ENCODE peak calls at places on chromosomes 4 and X, in nine cellular contexts. E is EL, B is activated T-helper 1 cell treated with Interleukin-2 at 50 U/mL for 16 hours, H is left lung, F is NCI-H1105, Y is Daoy, X is M059J, N is nucleus accumbens, Q is substantia nigra. K is an unnamed sample.

GRCh38 chrX:8868906-8869305 is 67.7 kb upstream of the FAM9A start:
- DNase-seq in Y (no peak), X (peak), B (no peak), N (no peak), H (no peak), E (peak), F (no peak), Q (no peak), K (no peak)

GRCh38 chr4:96108146-96108545 is 268.3 kb downstream of the PDHA2 start:
- DNase-seq in Q (no peak), E (no peak), X (no peak), B (no peak), H (no peak), F (no peak), Y (no peak), N (no peak), K (no peak)

GRCh38 chrX:65697915-65698796 is 30.7 kb downstream of the MSN start:
- DNase-seq in H (peak), Y (peak), N (no peak), X (peak), Q (no peak), B (peak), E (peak), F (no peak), K (no peak)

GRCh38 chrX:40108084-40108958 is 10.6 kb upstream of the BCOR start:
- DNase-seq in X (peak), F (peak), Y (peak), H (peak), N (no peak), Q (no peak), B (no peak), E (no peak), K (peak)

GRCh38 chrX:42027367-42028025 is 104.1 kb upstream of the CASK start:
- DNase-seq in B (no peak), N (no peak), F (no peak), X (no peak), H (no peak), Q (no peak), Y (no peak), E (no peak), K (no peak)

GRCh38 chr4:108592674-108592986 is 27.7 kb upstream of the RPL34 start:
- DNase-seq in Q (no peak), N (no peak), X (no peak), F (no peak), Y (no peak), E (no peak), B (no peak), H (no peak), K (no peak)

GRCh38 chr4:2243682-2244380 is 1.9 kb upstream of the HAUS3 start:
- DNase-seq in F (no peak), Q (no peak), H (peak), N (no peak), Y (peak), E (peak), X (peak), B (no peak), K (no peak)

GRCh38 chr4:39320381-39321115 is 45.6 kb downstream of the RFC1 start:
- DNase-seq in X (peak), Q (no peak), Y (no peak), F (no peak), B (no peak), H (no peak), E (peak), N (no peak), K (no peak)

GRCh38 chr4:154234576-154234975 is 257.0 kb downstream of the DCHS2 start:
- DNase-seq in Q (no peak), E (no peak), Y (no peak), N (no peak), F (no peak), X (no peak), H (no peak), B (no peak), K (no peak)

GRCh38 chrX:139932077-139932900 is 564 bp downstream of the ATP11C start:
- DNase-seq in B (peak), X (peak), Y (peak), F (peak), E (peak), Q (peak), H (peak), N (peak), K (peak)

GRCh38 chr4:158949094-158949493 is 153.8 kb upstream of the RAPGEF2 start:
- DNase-seq in F (no peak), H (no peak), E (peak), B (no peak), Y (peak), Q (no peak), X (peak), N (no peak), K (no peak)

GRCh38 chr4:629916-630641 is 4.7 kb downstream of the PDE6B start:
- DNase-seq in Y (no peak), H (peak), Q (no peak), X (no peak), E (no peak), F (no peak), N (no peak), B (no peak), K (no peak)

GRCh38 chrX:9953396-9953795 is 13.8 kb upstream of the CLDN34 start:
- DNase-seq in B (no peak), E (no peak), X (no peak), N (no peak), H (no peak), F (no peak), Y (no peak), Q (no peak), K (no peak)

GRCh38 chr4:183140911-183141320 is 41.9 kb downstream of the WWC2 start:
- DNase-seq in B (no peak), Q (no peak), N (no peak), E (peak), H (no peak), Y (peak), F (no peak), X (peak), K (no peak)

GRCh38 chr4:6372649-6373525 is 99.5 kb downstream of the PPP2R2C start:
- DNase-seq in Q (no peak), H (peak), B (no peak), E (peak), X (peak), N (no peak), Y (peak), F (peak), K (peak)

GRCh38 chrX:151359341-151359740 is 37.7 kb upstream of the VMA21 start:
- DNase-seq in B (no peak), Y (no peak), Q (no peak), E (no peak), H (no peak), F (no peak), N (no peak), X (no peak), K (no peak)

GRCh38 chrX:85111347-85111746 is 107.7 kb downstream of the APOOL start:
- DNase-seq in X (peak), B (no peak), N (no peak), Y (no peak), F (no peak), E (peak), Q (no peak), H (no peak), K (no peak)

GRCh38 chr4:144313370-144313769 is 172.9 kb upstream of the GYPA start:
- DNase-seq in F (no peak), H (no peak), X (no peak), Y (no peak), N (no peak), E (no peak), Q (no peak), B (no peak), K (no peak)

GRCh38 chr4:76003620-76004019 is 3.7 kb downstream of the CXCL9 start:
- DNase-seq in E (no peak), H (no peak), B (no peak), X (no peak), Y (no peak), Q (no peak), F (no peak), N (no peak), K (no peak)

GRCh38 chr4:183517781-183518180 is 12.9 kb downstream of the ING2 start:
- DNase-seq in Y (no peak), N (no peak), X (no peak), H (no peak), E (no peak), B (no peak), F (no peak), Q (no peak), K (no peak)

GRCh38 chrX:55480390-55481062 is 9.1 kb downstream of the USP51 start:
- DNase-seq in F (no peak), Y (no peak), H (no peak), Q (no peak), E (no peak), X (no peak), N (no peak), B (no peak), K (no peak)

GRCh38 chrX:68574240-68574639 is 73.2 kb upstream of the STARD8 start:
- DNase-seq in Q (no peak), X (no peak), H (no peak), E (no peak), Y (no peak), F (no peak), N (no peak), B (no peak), K (no peak)

GRCh38 chr4:148442830-148443549 is 776 bp upstream of the NR3C2 start:
- DNase-seq in N (peak), Q (no peak), B (no peak), H (no peak), X (no peak), E (peak), Y (peak), F (no peak), K (no peak)

GRCh38 chr4:130563185-130563890 is 1467.4 kb downstream of the C4orf33 start:
- DNase-seq in B (no peak), X (peak), N (peak), F (no peak), H (peak), Y (peak), E (peak), Q (no peak), K (no peak)

GRCh38 chr4:99848576-99848975 is 31.9 kb downstream of the DAPP1 start:
- DNase-seq in H (no peak), B (no peak), Y (no peak), F (no peak), N (no peak), E (no peak), Q (no peak), X (no peak), K (no peak)

GRCh38 chrX:145506225-145506624 is 258.9 kb downstream of the SPANXN1 start:
- DNase-seq in F (no peak), E (no peak), N (no peak), X (no peak), Q (no peak), Y (peak), H (no peak), B (no peak), K (no peak)

GRCh38 chrX:55908685-55909212 is 191.2 kb downstream of the RRAGB start:
- DNase-seq in Q (no peak), E (peak), N (no peak), H (no peak), F (no peak), X (peak), B (no peak), Y (no peak), K (peak)

GRCh38 chrX:19659929-19660328 is 144.6 kb upstream of the MAP3K15 start:
- DNase-seq in F (no peak), Q (no peak), H (no peak), E (no peak), X (no peak), Y (no peak), B (no peak), N (no peak), K (no peak)

GRCh38 chr4:141636771-141637460 is 533 bp downstream of the IL15 start:
- DNase-seq in B (peak), Y (peak), X (peak), F (peak), Q (no peak), E (peak), H (peak), N (no peak), K (no peak)

GRCh38 chr4:55661398-55662056 is 25.4 kb upstream of the NMU start:
- DNase-seq in Y (no peak), E (no peak), H (no peak), N (no peak), Q (no peak), X (no peak), B (no peak), F (no peak), K (peak)

GRCh38 chrX:100864967-100865366 is 9.2 kb downstream of the NOX1 start:
- DNase-seq in N (no peak), F (no peak), H (no peak), Q (no peak), E (peak), B (no peak), X (peak), Y (peak), K (no peak)

GRCh38 chrX:102712216-102712966 is at the start of gene GPRASP2:
- DNase-seq in E (peak), Q (no peak), X (peak), H (peak), N (peak), Y (peak), F (no peak), B (no peak), K (no peak)

GRCh38 chr4:5751918-5752802 is 41.2 kb downstream of the EVC start:
- DNase-seq in N (no peak), B (no peak), Q (no peak), E (peak), X (peak), H (no peak), F (no peak), Y (peak), K (no peak)

GRCh38 chrX:47146121-47146935 is 1.3 kb downstream of the RBM10 start:
- DNase-seq in B (no peak), Y (no peak), F (peak), N (no peak), X (no peak), E (no peak), Q (no peak), H (no peak), K (no peak)